ENCODE peak calls at places on chromosomes 5 and 9, in eight cellular contexts. Y is breast epithelium; Z is GM23248; X is CD4-positive, alpha-beta T cell; B is SK-N-MC; V is CD4-positive, CD25-positive, alpha-beta regulatory T cell; K is right atrium auricular region; J is dorsolateral prefrontal cortex. R is an unnamed sample.

GRCh38 chr5:137148656-137149055 is 350.5 kb downstream of the SPOCK1 start:
- DNase-seq in Z (no peak), K (no peak), B (no peak), Y (no peak), J (no peak), X (no peak), V (no peak), R (no peak)

GRCh38 chr5:55372130-55372925 is 64.5 kb downstream of the MTREX start:
- DNase-seq in J (no peak), Y (no peak), X (no peak), Z (no peak), B (no peak), K (no peak), V (no peak), R (no peak)

GRCh38 chr9:135858491-135859185 is 48.7 kb downstream of the CAMSAP1 start:
- DNase-seq in Z (peak; percentile 39), B (no peak), Y (no peak), X (no peak), J (no peak), K (no peak), V (no peak), R (no peak)

GRCh38 chr5:124436294-124436693 is 310.1 kb downstream of the ZNF608 start:
- DNase-seq in X (no peak), Y (no peak), K (no peak), V (no peak), J (no peak), Z (peak; percentile 53), B (no peak), R (no peak)

GRCh38 chr9:38235244-38235643 is 157.3 kb upstream of the ALDH1B1 start:
- DNase-seq in J (no peak), B (no peak), V (no peak), Y (no peak), X (no peak), K (no peak), Z (no peak), R (no peak)

GRCh38 chr5:110224050-110224449 is 502.4 kb downstream of the TMEM232 start:
- DNase-seq in V (no peak), Z (no peak), J (no peak), Y (no peak), K (no peak), B (no peak), X (no peak), R (no peak)

GRCh38 chr5:61468483-61468865 is 136.4 kb downstream of the ZSWIM6 start:
- DNase-seq in J (no peak), B (no peak), X (no peak), V (no peak), Y (no peak), K (no peak), Z (peak; percentile 2), R (no peak)

GRCh38 chr5:115460476-115460875 is 84.1 kb downstream of the FEM1C start:
- DNase-seq in Z (peak; percentile 91), K (peak; percentile 72), B (no peak), J (no peak), V (no peak), X (no peak), Y (no peak), R (no peak)

GRCh38 chr9:116334581-116335150 is 181.1 kb downstream of the PAPPA start:
- DNase-seq in V (no peak), X (no peak), K (no peak), B (no peak), Y (no peak), J (no peak), Z (no peak), R (no peak)

GRCh38 chr5:172163346-172163745 is 24.7 kb downstream of the STK10 start:
- DNase-seq in Y (no peak), V (no peak), Z (peak; percentile 70), B (no peak), K (peak; percentile 74), X (no peak), J (no peak), R (peak; percentile 30)

GRCh38 chr5:96627792-96628191 is 34.4 kb upstream of the CAST start:
- DNase-seq in Y (no peak), B (no peak), V (no peak), Z (no peak), K (no peak), X (no peak), J (no peak), R (no peak)

GRCh38 chr9:108637340-108637739 is 218.4 kb downstream of the ACTL7B start:
- DNase-seq in K (no peak), X (no peak), V (no peak), Z (no peak), Y (no peak), J (no peak), B (no peak), R (no peak)

GRCh38 chr5:98602534-98603112 is 170.8 kb upstream of the RGMB start:
- DNase-seq in X (no peak), Z (no peak), K (no peak), B (no peak), Y (no peak), J (no peak), V (no peak), R (no peak)

GRCh38 chr5:135158982-135159381 is 125.0 kb upstream of the PITX1 start:
- DNase-seq in K (no peak), J (no peak), Y (no peak), Z (no peak), B (no peak), X (no peak), V (no peak), R (no peak)

GRCh38 chr9:119838210-119838609 is 469.0 kb upstream of the BRINP1 start:
- DNase-seq in V (no peak), J (no peak), X (no peak), Z (no peak), K (no peak), Y (no peak), B (no peak), R (no peak)

GRCh38 chr5:947626-948471 is 55.2 kb downstream of the TRIP13 start:
- DNase-seq in B (no peak), K (no peak), X (no peak), Z (peak; percentile 15), J (no peak), Y (no peak), V (no peak), R (no peak)

GRCh38 chr5:944992-945685 is 52.5 kb downstream of the TRIP13 start:
- DNase-seq in B (no peak), J (no peak), Z (no peak), K (no peak), V (no peak), X (no peak), Y (no peak), R (no peak)

GRCh38 chr5:948472-949274 is 56.0 kb downstream of the TRIP13 start:
- DNase-seq in V (no peak), K (no peak), Z (no peak), B (no peak), X (no peak), Y (no peak), J (no peak), R (no peak)

GRCh38 chr5:945691-946541 is 53.2 kb downstream of the TRIP13 start:
- DNase-seq in K (no peak), Z (peak; percentile 22), V (no peak), X (no peak), J (no peak), Y (no peak), B (no peak), R (no peak)

DNA sequence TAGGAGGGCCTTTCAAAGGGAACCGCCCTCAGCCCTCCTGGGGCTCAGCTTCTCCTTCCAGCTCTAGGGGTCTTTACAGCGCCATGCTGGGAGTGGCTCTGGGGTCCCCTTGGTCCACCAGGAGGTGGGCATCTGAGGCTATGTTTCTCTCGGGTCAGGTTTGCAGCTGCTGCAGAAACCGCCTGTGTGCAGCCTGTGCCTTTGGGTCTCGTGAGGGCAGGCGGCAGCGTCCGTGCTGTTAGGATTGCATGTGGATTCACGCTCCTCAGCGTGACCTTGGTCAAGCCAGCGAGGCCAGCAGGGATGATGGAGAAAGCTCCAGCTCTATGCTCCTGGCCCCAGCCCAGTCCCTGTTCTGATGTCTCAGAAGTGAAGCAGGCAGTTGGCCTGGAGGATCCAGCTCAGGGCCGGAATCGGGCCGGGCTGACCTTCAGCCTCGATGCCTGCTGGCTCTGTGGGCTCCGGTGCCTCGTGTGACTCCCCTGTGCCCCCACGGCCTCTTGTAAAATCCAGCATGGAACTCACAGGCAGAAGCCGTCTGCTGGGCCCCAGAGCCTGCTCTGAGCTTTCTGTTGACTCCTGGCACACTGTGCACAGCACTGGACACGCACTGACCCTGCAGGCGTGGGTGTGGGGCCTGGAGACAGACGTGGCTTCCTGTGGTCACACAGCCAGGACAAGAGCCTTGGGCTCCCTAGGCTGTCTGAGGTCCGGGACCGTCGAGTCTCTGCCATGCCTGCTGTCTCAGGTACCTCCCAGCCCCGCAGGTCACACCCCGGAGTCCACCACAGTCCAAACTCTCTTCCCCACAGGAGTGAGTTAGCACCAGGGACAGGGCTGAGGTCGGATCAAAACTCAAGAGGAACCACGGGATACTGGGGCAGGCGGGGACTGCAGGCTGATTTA is 54.3 kb downstream of the TRIP13 start:
- DNase-seq in V (no peak), B (no peak), Z (no peak), Y (no peak), X (no peak), J (no peak), K (no peak), R (no peak)
- H3K27ac ChIP-seq in V (no peak overlapping the region), B (no peak overlapping the region), Z (no peak overlapping the region), Y (no peak overlapping the region), X (no peak overlapping the region), J (no peak overlapping the region), K (no peak overlapping the region), R (no peak overlapping the region)

GRCh38 chr5:68258531-68258930 is 43.0 kb downstream of the PIK3R1 start:
- DNase-seq in B (no peak), V (no peak), Z (no peak), K (no peak), Y (no peak), X (no peak), J (no peak), R (no peak)
- H3K27ac ChIP-seq in B (no peak overlapping the region), V (peak overlapping the region; percentile 81), Z (no peak overlapping the region), K (peak overlapping the region; percentile 64), Y (peak overlapping the region; percentile 81), X (peak overlapping the region; percentile 40), J (peak overlapping the region; percentile 59), R (no peak overlapping the region)

DNA sequence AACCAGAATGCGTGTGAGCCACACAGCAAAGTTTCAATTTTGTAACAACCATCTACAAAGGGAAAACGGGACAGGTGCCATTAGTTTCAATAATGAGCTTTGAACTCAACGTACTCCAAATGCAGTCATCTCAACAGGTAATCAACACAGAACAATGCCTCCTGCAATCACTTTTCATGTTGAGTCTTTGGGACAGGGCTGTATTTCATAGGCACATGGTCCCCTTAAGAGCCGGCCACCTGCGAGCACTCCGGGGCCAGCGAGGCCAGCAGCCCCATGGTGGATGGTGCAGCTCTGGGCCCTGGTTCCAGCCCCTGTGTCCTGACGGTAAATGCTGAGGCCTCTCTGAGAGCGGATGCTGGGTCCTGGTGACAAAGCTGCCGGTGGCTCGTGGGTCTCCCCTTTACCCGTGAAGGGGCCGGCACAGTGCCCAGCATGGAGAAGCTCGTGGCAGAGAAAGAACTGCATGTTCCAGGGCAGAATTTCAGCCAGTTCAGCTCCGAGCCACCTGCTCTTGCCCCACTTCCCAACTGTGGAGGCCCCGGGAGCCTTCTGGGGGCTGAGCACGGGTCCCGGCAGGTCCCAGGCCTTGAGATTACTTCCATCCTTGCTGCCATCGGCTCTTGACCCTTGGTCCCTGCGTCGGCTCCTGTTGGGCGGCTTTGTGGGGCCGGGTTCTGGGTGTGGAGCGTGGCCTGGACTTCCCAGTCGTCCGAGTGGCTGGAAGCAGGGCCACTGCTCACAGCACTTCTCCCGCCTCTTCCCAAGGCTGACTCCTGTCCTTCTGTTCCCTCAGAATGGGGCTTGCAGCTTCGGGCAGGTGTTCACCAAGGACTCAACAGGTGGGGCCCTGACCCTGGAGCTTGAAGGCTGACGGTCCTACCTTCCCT is 26.1 kb upstream of the RNU6ATAC start:
- DNase-seq in Y (no peak), J (no peak), V (no peak), B (no peak), X (no peak), Z (no peak), K (no peak), R (no peak)
- H3K27ac ChIP-seq in Y (no peak overlapping the region), J (no peak overlapping the region), V (no peak overlapping the region), B (no peak overlapping the region), X (no peak overlapping the region), Z (no peak overlapping the region), K (no peak overlapping the region), R (no peak overlapping the region)

GRCh38 chr9:128420060-128420650 is 502 bp upstream of the CERCAM start:
- DNase-seq in B (no peak), K (peak; percentile 64), J (peak; percentile 67), Z (peak; percentile 90), X (peak; percentile 68), Y (peak; percentile 37), V (peak; percentile 50), R (peak; percentile 23)
- H3K27ac ChIP-seq in B (no peak overlapping the region), K (peak overlapping the region; percentile 73), J (peak overlapping the region; percentile 87), Z (peak overlapping the region; percentile 86), X (no peak overlapping the region), Y (peak overlapping the region; percentile 67), V (no peak overlapping the region), R (peak overlapping the region; percentile 58)

R was measured in caudate nucleus.